ENCODE peak calls at places on chromosomes 12 and 14, in ten cellular contexts. F is sigmoid colon, J is A549, Q is adrenal gland, W is right lobe of liver, V is IMR-90, T is heart left ventricle, P is endothelial cell of umbilical vein, R is thyroid gland, O is NB4. G is an unnamed sample.

GRCh38 chr14:73245401-73246325 is 8.4 kb downstream of the PAPLN start:
- DNase-seq in W (peak), Q (no peak), R (peak), T (peak), V (no peak), O (peak), J (no peak), F (no peak), P (peak), G (peak)

GRCh38 chr14:21093769-21094681 is 4.4 kb downstream of the ZNF219 start:
- DNase-seq in T (no peak), P (no peak), F (no peak), O (no peak), Q (peak), V (no peak), J (no peak), W (no peak), R (peak), G (no peak)

GRCh38 chr14:59406454-59407245 is 58.5 kb downstream of the GPR135 start:
- DNase-seq in O (no peak), R (no peak), V (peak), T (no peak), F (no peak), W (no peak), P (peak), J (no peak), Q (no peak), G (no peak)

GRCh38 chr14:59301354-59301753 is 112.9 kb downstream of the DAAM1 start:
- DNase-seq in W (no peak), P (peak), T (no peak), O (peak), Q (no peak), R (no peak), F (no peak), V (no peak), J (no peak), G (no peak)

GRCh38 chr14:100369019-100369418 is 45.9 kb downstream of the SLC25A47 start:
- DNase-seq in O (no peak), W (no peak), V (no peak), T (no peak), R (no peak), P (peak), J (no peak), F (no peak), Q (no peak), G (no peak)

GRCh38 chr12:98352218-98352811 is 163.1 kb upstream of the TMPO start:
- DNase-seq in F (no peak), R (no peak), V (peak), T (no peak), P (peak), Q (no peak), O (no peak), J (peak), W (no peak), G (no peak)

GRCh38 chr12:76455582-76456345 is 103.8 kb downstream of the OSBPL8 start:
- DNase-seq in W (no peak), F (no peak), O (peak), R (no peak), T (no peak), J (peak), Q (no peak), P (peak), V (peak), G (no peak)

GRCh38 chr14:53140585-53140984 is 12.5 kb downstream of the DDHD1 start:
- DNase-seq in W (no peak), T (no peak), J (no peak), O (no peak), Q (no peak), V (no peak), P (no peak), R (no peak), F (no peak), G (no peak)

GRCh38 chr14:90495357-90496276 is 98.8 kb downstream of the CALM1 start:
- DNase-seq in P (peak), F (no peak), O (peak), Q (peak), T (peak), W (no peak), V (peak), R (peak), J (peak), G (peak)

GRCh38 chr12:75236206-75236605 is 26.6 kb upstream of the KCNC2 start:
- DNase-seq in F (no peak), T (no peak), R (no peak), O (no peak), J (no peak), Q (no peak), W (no peak), V (no peak), P (no peak), G (no peak)

GRCh38 chr12:52280319-52280795 is 5.9 kb downstream of the KRT86 start:
- DNase-seq in Q (no peak), P (peak), V (peak), O (peak), F (peak), T (peak), J (peak), W (no peak), R (peak), G (peak)

GRCh38 chr14:92040431-92041040 is 677 bp upstream of the TRIP11 start:
- DNase-seq in R (no peak), T (no peak), J (peak), F (no peak), V (peak), Q (peak), O (peak), W (no peak), P (peak), G (no peak)

GRCh38 chr12:55978393-55978792 is 4.5 kb downstream of the RAB5B start:
- DNase-seq in Q (no peak), W (no peak), J (no peak), R (no peak), T (no peak), O (peak), V (no peak), F (no peak), P (no peak), G (no peak)

GRCh38 chr14:88825503-88825902 is 1.1 kb downstream of the TTC8 start:
- DNase-seq in F (no peak), Q (peak), W (no peak), R (no peak), J (no peak), T (no peak), P (no peak), O (no peak), V (no peak), G (no peak)
- H3K4me3 ChIP-seq in F (peak), Q (no peak), W (no peak), R (no peak), J (peak), T (no peak), P (peak), O (peak), V (peak), G (no peak)

GRCh38 chr14:63881926-63882325 is 29.1 kb downstream of the SYNE2 start:
- DNase-seq in F (no peak), P (no peak), R (no peak), O (peak), V (no peak), T (no peak), Q (no peak), W (no peak), J (no peak), G (no peak)
- TF ChIP-seq POLR2A in F (no peak), P (no peak), R (no peak), O (no peak), V (no peak), T (no peak), Q (no peak), W (no peak), J (no peak), G (no peak)

DNA sequence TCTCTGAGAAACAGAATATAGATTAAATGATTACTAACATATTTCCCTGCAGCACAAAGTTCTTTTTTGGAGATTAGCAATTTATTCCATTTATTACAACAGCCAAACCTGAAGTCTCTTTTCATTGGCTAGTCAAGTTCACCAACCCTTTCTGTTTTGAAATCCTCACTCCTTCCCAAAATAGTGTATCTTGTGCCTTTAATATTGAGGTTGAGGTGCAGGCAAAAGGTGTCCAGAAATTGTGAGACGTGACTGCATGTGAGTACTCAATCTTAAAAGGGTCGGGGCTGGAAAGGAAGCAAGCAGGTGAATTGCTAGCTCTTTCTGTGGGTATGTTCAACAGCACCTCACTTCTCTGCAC is 11.1 kb upstream of the FOXN3 start:
- DNase-seq in J (no peak), W (no peak), R (no peak), Q (no peak), O (no peak), V (no peak), T (no peak), P (no peak), F (no peak), G (no peak)
- H3K4me3 ChIP-seq in J (no peak), W (no peak), R (no peak), Q (no peak), O (no peak), V (no peak), T (no peak), P (no peak), F (no peak), G (no peak)

GRCh38 chr12:29582677-29583076 is 85.2 kb upstream of the OVCH1 start:
- DNase-seq in Q (peak), V (no peak), O (no peak), P (no peak), T (peak), R (no peak), J (no peak), F (no peak), W (peak), G (no peak)
- TF ChIP-seq POLR2A in Q (no peak), V (no peak), O (no peak), P (no peak), T (no peak), R (no peak), J (no peak), F (no peak), W (no peak), G (no peak)

DNA sequence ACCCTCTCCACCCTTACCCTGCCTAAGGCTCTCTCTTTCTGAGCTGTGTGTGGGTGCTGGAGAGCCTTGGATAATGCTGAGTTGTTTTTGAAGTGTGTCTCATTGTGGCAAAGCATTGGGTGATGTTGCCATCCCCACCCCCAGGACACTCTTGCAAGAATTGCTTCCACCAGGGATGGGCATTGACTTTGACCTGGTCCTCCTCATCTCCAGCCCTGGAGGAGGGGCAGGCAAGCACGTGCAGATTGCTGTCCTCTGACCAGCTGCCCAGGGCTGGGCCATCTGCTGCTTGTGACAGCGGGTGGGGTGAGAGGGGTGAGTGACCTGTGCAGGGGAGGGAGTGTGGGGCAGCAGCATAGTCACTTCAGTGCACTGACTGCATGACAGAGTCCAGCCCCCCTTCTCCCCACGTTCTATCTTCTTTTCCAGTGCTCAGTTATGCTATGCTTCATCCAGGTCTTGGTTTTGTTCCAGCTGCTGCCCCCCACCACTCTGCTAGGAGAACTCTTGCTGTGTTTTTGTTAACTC is 26.2 kb downstream of the SUSD6 start:
- DNase-seq in R (peak), P (no peak), V (no peak), W (peak), T (peak), O (no peak), Q (peak), J (no peak), F (peak), G (no peak)
- H3K4me3 ChIP-seq in R (no peak), P (no peak), V (no peak), W (no peak), T (no peak), O (no peak), Q (no peak), J (no peak), F (no peak), G (no peak)

GRCh38 chr14:95597784-95598204 is 62.9 kb downstream of the GLRX5 start:
- DNase-seq in F (no peak), W (no peak), T (peak), P (no peak), R (peak), J (no peak), Q (peak), O (no peak), V (peak), G (no peak)
- TF ChIP-seq POLR2A in F (no peak), W (no peak), T (no peak), P (no peak), R (no peak), J (no peak), Q (no peak), O (no peak), V (no peak), G (no peak)

G was measured in lower leg skin.